ENCODE peak calls at places on chromosomes 1 and 21, in four cellular contexts. One of them, this sample, is unnamed. For H3K9me3, the result is how much of the 10 kb centered on the place peaks cover.

GRCh38 chr1:29415861-29416260 is 179.5 kb downstream of the PTPRU start:
- DNase-seq in CD8-positive, alpha-beta T cell: no peak
- DNase-seq in tibial nerve: no peak
- DNase-seq in small intestine: no peak
- DNase-seq in this sample: no peak

GRCh38 chr1:41713141-41713540 is 205.6 kb downstream of the HIVEP3 start:
- DNase-seq in CD8-positive, alpha-beta T cell: no peak
- DNase-seq in tibial nerve: no peak
- DNase-seq in small intestine: no peak
- DNase-seq in this sample: no peak

GRCh38 chr1:152153996-152154395 is 5.0 kb downstream of the RPTN start:
- DNase-seq in tibial nerve: no peak
- DNase-seq in CD8-positive, alpha-beta T cell: no peak
- DNase-seq in small intestine: no peak
- DNase-seq in this sample: no peak

GRCh38 chr1:11952455-11953109 is 18.1 kb downstream of the PLOD1 start:
- DNase-seq in CD8-positive, alpha-beta T cell: no peak
- DNase-seq in tibial nerve: no peak
- DNase-seq in small intestine: no peak
- DNase-seq in this sample: no peak

GRCh38 chr1:56715161-56715560 is 70.0 kb downstream of the PRKAA2 start:
- DNase-seq in CD8-positive, alpha-beta T cell: no peak
- DNase-seq in small intestine: no peak
- DNase-seq in tibial nerve: no peak
- DNase-seq in this sample: no peak

GRCh38 chr21:37195078-37195477 is 72.1 kb downstream of the VPS26C start:
- DNase-seq in CD8-positive, alpha-beta T cell: no peak
- DNase-seq in small intestine: no peak
- DNase-seq in tibial nerve: no peak
- DNase-seq in this sample: no peak

GRCh38 chr1:14977338-14977931 is 176.1 kb upstream of the TMEM51 start:
- DNase-seq in tibial nerve: no peak
- DNase-seq in small intestine: no peak
- DNase-seq in CD8-positive, alpha-beta T cell: no peak
- DNase-seq in this sample: no peak

GRCh38 chr21:46471514-46471913 is 12.8 kb downstream of the DIP2A start:
- DNase-seq in CD8-positive, alpha-beta T cell: no peak
- DNase-seq in small intestine: no peak
- DNase-seq in tibial nerve: no peak
- DNase-seq in this sample: no peak

GRCh38 chr1:230113605-230114241 is 46.7 kb downstream of the GALNT2 start:
- DNase-seq in small intestine: no peak
- DNase-seq in CD8-positive, alpha-beta T cell: no peak
- DNase-seq in tibial nerve: peak
- DNase-seq in this sample: no peak

GRCh38 chr1:211036701-211037494 is 97.0 kb downstream of the KCNH1 start:
- DNase-seq in CD8-positive, alpha-beta T cell: no peak
- DNase-seq in small intestine: no peak
- DNase-seq in tibial nerve: no peak
- DNase-seq in this sample: no peak

GRCh38 chr1:200916152-200916551 is 21.5 kb downstream of the INAVA start:
- DNase-seq in small intestine: no peak
- DNase-seq in tibial nerve: no peak
- DNase-seq in CD8-positive, alpha-beta T cell: no peak
- DNase-seq in this sample: no peak

GRCh38 chr1:44828841-44829440 is 14.1 kb downstream of the PTCH2 start:
- DNase-seq in tibial nerve: no peak
- DNase-seq in CD8-positive, alpha-beta T cell: no peak
- DNase-seq in small intestine: no peak
- DNase-seq in this sample: no peak

GRCh38 chr1:88698140-88698539 is 14.1 kb downstream of the PKN2 start:
- DNase-seq in small intestine: no peak
- DNase-seq in tibial nerve: no peak
- DNase-seq in CD8-positive, alpha-beta T cell: no peak
- DNase-seq in this sample: no peak

GRCh38 chr1:47231314-47232186 is 475 bp downstream of the TAL1 start:
- DNase-seq in small intestine: peak
- DNase-seq in tibial nerve: peak
- DNase-seq in CD8-positive, alpha-beta T cell: no peak
- DNase-seq in this sample: no peak

GRCh38 chr1:163747855-163748254 is 426.1 kb downstream of the NUF2 start:
- DNase-seq in CD8-positive, alpha-beta T cell: no peak
- DNase-seq in tibial nerve: no peak
- DNase-seq in small intestine: no peak
- DNase-seq in this sample: no peak
- H3K9me3 ChIP-seq in CD8-positive, alpha-beta T cell: under half
- H3K9me3 ChIP-seq in tibial nerve: under half
- H3K9me3 ChIP-seq in small intestine: under half
- H3K9me3 ChIP-seq in this sample: under half

GRCh38 chr1:2988256-2988655 is 33.0 kb upstream of the ACTRT2 start:
- DNase-seq in small intestine: no peak
- DNase-seq in CD8-positive, alpha-beta T cell: no peak
- DNase-seq in tibial nerve: no peak
- DNase-seq in this sample: no peak
- H3K9me3 ChIP-seq in small intestine: under half
- H3K9me3 ChIP-seq in CD8-positive, alpha-beta T cell: under half
- H3K9me3 ChIP-seq in tibial nerve: under half
- H3K9me3 ChIP-seq in this sample: under half

DNA sequence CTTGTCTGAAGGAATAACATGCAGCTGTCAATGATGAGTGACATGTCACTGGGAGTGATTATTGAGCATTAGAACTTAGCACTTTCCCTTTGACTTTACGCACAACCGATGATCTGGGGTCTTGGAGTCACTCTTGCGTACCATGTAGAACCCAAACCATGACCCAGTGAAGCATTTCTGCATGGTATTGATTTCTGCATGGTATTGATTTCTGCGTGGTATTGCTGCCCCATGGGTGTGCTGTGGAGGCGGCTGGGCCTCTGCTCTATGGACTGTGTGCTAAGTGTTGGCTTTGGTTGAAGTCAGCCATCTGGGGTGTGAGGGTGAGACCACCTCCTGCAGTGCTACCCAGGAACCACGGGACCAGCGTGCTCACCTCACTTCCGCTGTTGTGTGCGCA is 98.0 kb downstream of the ADARB1 start:
- DNase-seq in small intestine: no peak
- DNase-seq in CD8-positive, alpha-beta T cell: no peak
- DNase-seq in tibial nerve: no peak
- DNase-seq in this sample: no peak
- H3K9me3 ChIP-seq in small intestine: under half
- H3K9me3 ChIP-seq in CD8-positive, alpha-beta T cell: under half
- H3K9me3 ChIP-seq in tibial nerve: under half
- H3K9me3 ChIP-seq in this sample: under half

GRCh38 chr1:43488165-43488564 is 34.4 kb upstream of the HYI start:
- DNase-seq in CD8-positive, alpha-beta T cell: no peak
- DNase-seq in tibial nerve: no peak
- DNase-seq in small intestine: no peak
- DNase-seq in this sample: no peak
- H3K9me3 ChIP-seq in CD8-positive, alpha-beta T cell: under half
- H3K9me3 ChIP-seq in tibial nerve: half or more
- H3K9me3 ChIP-seq in small intestine: under half
- H3K9me3 ChIP-seq in this sample: under half

GRCh38 chr21:15224346-15225086 is 159.7 kb upstream of the NRIP1 start:
- DNase-seq in tibial nerve: no peak
- DNase-seq in CD8-positive, alpha-beta T cell: no peak
- DNase-seq in small intestine: no peak
- DNase-seq in this sample: no peak

GRCh38 chr21:15219866-15220265 is 155.1 kb upstream of the NRIP1 start:
- DNase-seq in small intestine: no peak
- DNase-seq in tibial nerve: no peak
- DNase-seq in CD8-positive, alpha-beta T cell: no peak
- DNase-seq in this sample: no peak

GRCh38 chr21:15221799-15222386 is 157.1 kb upstream of the NRIP1 start:
- DNase-seq in tibial nerve: no peak
- DNase-seq in small intestine: no peak
- DNase-seq in CD8-positive, alpha-beta T cell: no peak
- DNase-seq in this sample: no peak

GRCh38 chr21:15227919-15228318 is 163.1 kb upstream of the NRIP1 start:
- DNase-seq in tibial nerve: no peak
- DNase-seq in small intestine: peak
- DNase-seq in CD8-positive, alpha-beta T cell: no peak
- DNase-seq in this sample: no peak

GRCh38 chr21:15222711-15223110 is 157.9 kb upstream of the NRIP1 start:
- DNase-seq in CD8-positive, alpha-beta T cell: no peak
- DNase-seq in tibial nerve: no peak
- DNase-seq in small intestine: no peak
- DNase-seq in this sample: no peak
- H3K9me3 ChIP-seq in CD8-positive, alpha-beta T cell: under half
- H3K9me3 ChIP-seq in tibial nerve: under half
- H3K9me3 ChIP-seq in small intestine: under half
- H3K9me3 ChIP-seq in this sample: under half

DNA sequence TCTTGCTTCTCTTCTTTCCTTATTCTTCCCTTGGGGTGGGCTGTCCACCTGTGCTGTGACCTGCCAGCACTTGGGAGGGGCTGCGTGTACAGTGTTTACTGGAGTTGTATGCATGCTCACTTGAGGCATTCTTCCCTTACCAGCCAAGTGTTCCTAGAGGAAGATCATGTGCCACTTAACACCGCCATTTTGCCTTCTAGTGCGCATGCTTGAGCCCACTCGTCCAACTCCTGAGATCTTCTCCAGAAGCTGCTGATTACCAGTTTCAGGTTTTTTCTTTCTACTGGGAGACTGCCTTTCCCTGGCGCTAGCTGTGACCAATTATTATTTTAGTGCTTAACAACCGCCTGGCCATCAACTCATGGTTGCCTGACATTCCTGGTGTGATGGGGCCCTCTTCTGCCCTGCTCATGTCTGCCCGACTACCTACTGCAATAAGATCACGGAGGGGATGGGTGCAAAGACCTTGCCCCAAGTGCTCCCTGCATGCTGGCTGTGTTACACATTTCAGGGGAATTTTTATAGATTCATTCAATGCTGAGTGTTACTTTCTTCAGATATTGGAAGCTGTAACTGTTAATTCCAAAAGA is 74.2 kb upstream of the B3GALT5 start:
- DNase-seq in small intestine: no peak
- DNase-seq in CD8-positive, alpha-beta T cell: no peak
- DNase-seq in tibial nerve: no peak
- DNase-seq in this sample: no peak
- H3K9me3 ChIP-seq in small intestine: under half
- H3K9me3 ChIP-seq in CD8-positive, alpha-beta T cell: under half
- H3K9me3 ChIP-seq in tibial nerve: under half
- H3K9me3 ChIP-seq in this sample: under half

GRCh38 chr21:15744926-15745325 is 15.1 kb downstream of the USP25 start:
- DNase-seq in small intestine: no peak
- DNase-seq in tibial nerve: no peak
- DNase-seq in CD8-positive, alpha-beta T cell: no peak
- DNase-seq in this sample: no peak
- H3K9me3 ChIP-seq in small intestine: under half
- H3K9me3 ChIP-seq in tibial nerve: under half
- H3K9me3 ChIP-seq in CD8-positive, alpha-beta T cell: under half
- H3K9me3 ChIP-seq in this sample: under half